ENCODE peak calls at places on chromosomes 3 and 15, in five cellular contexts. Q is Calu3, A is glutamatergic neuron, J is A549, L is HFFc6. C is an unnamed sample.

GRCh38 chr15:48861813-48862431 is 16.0 kb upstream of the EID1 start:
- DNase-seq in Q (peak), A (no peak), J (peak), L (peak), C (peak)

GRCh38 chr3:137349949-137350348 is 392.2 kb downstream of the IL20RB start:
- DNase-seq in Q (no peak), A (no peak), J (no peak), L (no peak), C (no peak)

GRCh38 chr3:4850211-4850927 is 128.9 kb upstream of the BHLHE40 start:
- DNase-seq in Q (no peak), A (no peak), J (no peak), L (no peak), C (no peak)

GRCh38 chr15:73956276-73957086 is 30.2 kb downstream of the LOXL1 start:
- DNase-seq in Q (peak), A (no peak), J (peak), L (peak), C (no peak)

GRCh38 chr3:142904639-142905441 is 16.0 kb upstream of the PCOLCE2 start:
- DNase-seq in Q (peak), A (no peak), J (peak), L (peak), C (no peak)

GRCh38 chr3:187919535-187919934 is 174.3 kb upstream of the BCL6 start:
- DNase-seq in Q (no peak), A (no peak), J (no peak), L (no peak), C (no peak)

GRCh38 chr15:92050220-92050898 is 196.9 kb downstream of the SLCO3A1 start:
- DNase-seq in Q (no peak), A (no peak), J (no peak), L (no peak), C (no peak)

GRCh38 chr15:86125775-86126174 is 46.1 kb downstream of the AGBL1 start:
- DNase-seq in Q (no peak), A (no peak), J (no peak), L (no peak), C (no peak)

GRCh38 chr15:92468987-92469386 is 75.3 kb downstream of the ST8SIA2 start:
- DNase-seq in Q (no peak), A (no peak), J (no peak), L (no peak), C (no peak)

GRCh38 chr3:196868297-196868661 is 559 bp downstream of the SENP5 start:
- DNase-seq in Q (peak), A (peak), J (no peak), L (no peak), C (peak)

GRCh38 chr3:53269888-53270880 is 14.4 kb upstream of the TKT start:
- DNase-seq in Q (peak), A (peak), J (peak), L (peak), C (peak)

GRCh38 chr15:36400936-36401585 is 178.4 kb upstream of the CDIN1 start:
- DNase-seq in Q (no peak), A (no peak), J (no peak), L (no peak), C (no peak)

GRCh38 chr15:35397027-35397426 is 148.9 kb downstream of the DPH6 start:
- DNase-seq in Q (no peak), A (no peak), J (no peak), L (no peak), C (no peak)

GRCh38 chr3:55592572-55592971 is 105.5 kb upstream of the WNT5A start:
- DNase-seq in Q (no peak), A (no peak), J (no peak), L (no peak), C (no peak)

GRCh38 chr3:174596447-174596982 is 262.6 kb upstream of the NAALADL2 start:
- DNase-seq in Q (no peak), A (no peak), J (no peak), L (no peak), C (no peak)

GRCh38 chr3:152382312-152383135 is 113.8 kb downstream of the MBNL1 start:
- DNase-seq in Q (no peak), A (no peak), J (no peak), L (no peak), C (no peak)

GRCh38 chr15:68207176-68207935 is 2.2 kb upstream of the CALML4 start:
- DNase-seq in Q (no peak), A (no peak), J (no peak), L (no peak), C (peak)

GRCh38 chr3:150887031-150887430 is 18.2 kb downstream of the MINDY4B start:
- DNase-seq in Q (no peak), A (no peak), J (no peak), L (no peak), C (no peak)

GRCh38 chr3:17894434-17895060 is 152.1 kb upstream of the TBC1D5 start:
- DNase-seq in Q (peak), A (peak), J (peak), L (peak), C (peak)

GRCh38 chr15:57923311-57923710 is 142.2 kb downstream of the ALDH1A2 start:
- DNase-seq in Q (no peak), A (no peak), J (no peak), L (no peak), C (no peak)

GRCh38 chr3:13353936-13354542 is 66.1 kb downstream of the NUP210 start:
- DNase-seq in Q (no peak), A (no peak), J (peak), L (no peak), C (no peak)
- TF ChIP-seq CTCF in Q (no peak), A (no peak), J (peak), L (peak), C (no peak)

DNA sequence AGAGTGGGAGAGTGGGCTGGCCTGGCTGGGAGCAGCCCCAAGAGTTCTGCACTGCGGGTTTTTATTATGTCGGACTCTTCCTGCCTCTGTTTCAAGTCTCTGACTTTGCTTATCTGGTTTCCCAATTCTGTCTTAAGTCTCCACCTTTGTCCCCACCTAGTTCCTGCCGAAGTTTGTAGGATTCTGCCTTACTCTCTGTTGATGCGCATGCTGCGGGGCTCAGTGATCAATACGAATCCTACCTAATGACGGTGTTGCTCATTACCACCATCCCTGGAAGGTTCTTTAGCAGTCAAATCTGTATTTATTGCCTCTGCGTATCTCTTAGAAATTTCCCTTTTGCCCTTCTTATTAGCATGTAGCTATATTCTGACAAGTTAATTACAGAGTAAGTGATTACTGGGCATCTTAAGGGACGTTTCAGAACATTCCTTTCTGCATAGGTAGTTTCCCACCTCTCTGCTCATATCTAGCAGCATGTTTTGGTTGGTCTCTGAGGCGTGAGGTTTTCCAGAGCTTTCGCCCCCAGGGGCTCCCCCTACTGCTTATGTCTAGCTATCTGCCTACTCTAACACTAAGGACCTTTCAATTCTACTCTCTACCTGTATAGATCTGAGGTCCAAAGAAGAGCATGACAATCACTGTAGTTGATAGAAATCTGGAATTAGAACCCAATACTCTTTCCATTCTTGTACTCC is 236.0 kb upstream of the EIF1B start:
- DNase-seq in Q (no peak), A (no peak), J (no peak), L (no peak), C (peak)
- TF ChIP-seq CTCF in Q (peak), A (no peak), J (no peak), L (peak), C (peak)

GRCh38 chr15:70215951-70216350 is 118.2 kb upstream of the TLE3 start:
- DNase-seq in Q (no peak), A (no peak), J (no peak), L (no peak), C (no peak)

GRCh38 chr15:70214941-70215635 is 117.4 kb upstream of the TLE3 start:
- DNase-seq in Q (no peak), A (no peak), J (no peak), L (no peak), C (no peak)

GRCh38 chr15:70213779-70214178 is 116.1 kb upstream of the TLE3 start:
- DNase-seq in Q (no peak), A (no peak), J (no peak), L (no peak), C (no peak)

GRCh38 chr15:70212963-70213315 is 115.2 kb upstream of the TLE3 start:
- DNase-seq in Q (no peak), A (no peak), J (no peak), L (no peak), C (no peak)

GRCh38 chr15:70214266-70214665 is 116.5 kb upstream of the TLE3 start:
- DNase-seq in Q (no peak), A (no peak), J (no peak), L (no peak), C (peak)
- TF ChIP-seq CTCF in Q (no peak), A (peak), J (no peak), L (peak), C (no peak)

GRCh38 chr15:25783607-25784131 is 79.5 kb downstream of the ATP10A start:
- DNase-seq in Q (no peak), A (peak), J (peak), L (peak), C (peak)
- TF ChIP-seq CTCF in Q (no peak), A (peak), J (peak), L (peak), C (peak)

DNA sequence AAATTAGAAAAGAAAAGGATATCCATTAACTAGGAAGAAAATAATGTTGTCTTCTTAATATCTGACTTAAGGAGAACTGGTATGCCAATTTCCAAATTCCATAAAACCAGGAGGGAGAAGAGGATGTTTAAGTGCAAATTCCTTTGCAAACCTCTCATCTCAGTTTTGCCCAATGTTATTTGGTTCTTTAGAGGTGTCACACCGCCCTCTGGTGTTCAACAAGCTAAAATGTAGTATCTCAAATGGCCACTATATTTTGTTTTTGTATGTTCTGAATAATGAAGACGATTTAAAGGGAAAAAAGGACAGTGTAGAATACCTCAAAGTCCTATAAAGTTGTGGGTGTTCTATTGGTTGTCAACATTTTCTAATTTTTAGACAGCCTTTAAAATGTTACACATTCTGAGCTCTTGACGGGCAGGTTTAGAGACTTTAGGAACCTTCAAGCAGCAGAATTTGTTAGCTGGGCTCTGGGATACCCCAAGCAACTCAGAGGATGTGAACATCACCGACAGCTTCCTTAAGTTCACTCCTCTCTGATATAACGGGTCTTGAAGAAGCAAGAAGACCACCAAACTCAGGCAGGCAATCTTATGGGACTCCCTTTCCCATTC is 458.3 kb downstream of the MFSD1 start:
- DNase-seq in Q (peak), A (peak), J (peak), L (peak), C (peak)
- TF ChIP-seq CTCF in Q (peak), A (peak), J (peak), L (peak), C (peak)

GRCh38 chr15:40929730-40930429 is 740 bp downstream of the DLL4 start:
- DNase-seq in Q (no peak), A (peak), J (peak), L (no peak), C (peak)
- TF ChIP-seq CTCF in Q (no peak), A (no peak), J (no peak), L (no peak), C (no peak)

GRCh38 chr15:26352909-26353308 is 420.0 kb downstream of the GABRB3 start:
- DNase-seq in Q (no peak), A (no peak), J (no peak), L (no peak), C (no peak)

GRCh38 chr15:26355671-26356070 is 417.2 kb downstream of the GABRB3 start:
- DNase-seq in Q (no peak), A (no peak), J (no peak), L (no peak), C (no peak)

GRCh38 chr15:26357653-26358052 is 415.2 kb downstream of the GABRB3 start:
- DNase-seq in Q (no peak), A (no peak), J (no peak), L (no peak), C (no peak)

GRCh38 chr15:26352406-26352805 is 420.5 kb downstream of the GABRB3 start:
- DNase-seq in Q (no peak), A (no peak), J (no peak), L (no peak), C (no peak)
- TF ChIP-seq CTCF in Q (no peak), A (no peak), J (no peak), L (no peak), C (no peak)

DNA sequence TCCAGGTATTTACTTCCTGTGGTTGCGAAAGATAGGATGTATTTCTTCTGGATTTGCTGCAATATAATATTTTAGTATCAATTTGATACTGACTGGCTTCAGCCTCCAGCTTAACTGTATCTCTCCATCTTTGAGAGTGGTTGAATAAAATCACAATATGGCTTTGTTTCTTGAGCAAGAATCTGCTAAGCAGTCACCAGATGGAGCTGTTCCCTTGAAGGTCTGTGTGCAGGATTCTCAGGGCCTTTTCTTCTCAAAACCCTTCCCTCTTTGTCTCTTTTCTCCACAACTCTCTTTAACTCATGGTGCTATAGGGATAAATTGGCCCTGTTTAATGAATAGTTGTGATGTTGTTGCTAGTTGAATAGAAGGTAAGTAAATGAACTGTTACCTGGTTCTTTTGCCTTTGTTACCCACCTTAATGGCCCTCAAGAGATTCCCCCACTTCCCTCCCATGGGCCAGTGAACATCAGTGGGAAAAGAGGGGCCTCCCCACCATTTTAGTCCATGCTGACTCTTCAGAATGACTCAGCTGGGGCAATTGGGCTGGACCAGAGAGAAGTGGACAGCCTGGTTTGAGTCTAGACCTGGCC is 34.8 kb upstream of the RAB6B start:
- DNase-seq in Q (peak), A (no peak), J (peak), L (peak), C (no peak)
- TF ChIP-seq CTCF in Q (peak), A (peak), J (peak), L (peak), C (peak)

GRCh38 chr3:38168151-38168987 is 3.0 kb downstream of the OXSR1 start:
- DNase-seq in Q (no peak), A (no peak), J (no peak), L (peak), C (no peak)

GRCh38 chr3:38164966-38165721 is at the start of gene OXSR1:
- DNase-seq in Q (peak), A (peak), J (peak), L (peak), C (peak)

GRCh38 chr3:38163117-38163870 is 2.0 kb upstream of the OXSR1 start:
- DNase-seq in Q (peak), A (no peak), J (peak), L (no peak), C (peak)

GRCh38 chr3:38165722-38166387 is 518 bp downstream of the OXSR1 start:
- DNase-seq in Q (no peak), A (peak), J (peak), L (peak), C (no peak)

GRCh38 chr3:38164136-38164965 is 986 bp upstream of the OXSR1 start:
- DNase-seq in Q (peak), A (no peak), J (no peak), L (no peak), C (no peak)
- TF ChIP-seq CTCF in Q (no peak), A (no peak), J (no peak), L (no peak), C (no peak)

GRCh38 chr15:79674124-79674465 is 222.7 kb downstream of the MTHFS start:
- DNase-seq in Q (no peak), A (no peak), J (no peak), L (no peak), C (no peak)

GRCh38 chr15:79678032-79678701 is 218.6 kb downstream of the MTHFS start:
- DNase-seq in Q (no peak), A (no peak), J (no peak), L (no peak), C (no peak)

GRCh38 chr15:79675982-79676381 is 220.8 kb downstream of the MTHFS start:
- DNase-seq in Q (no peak), A (no peak), J (no peak), L (no peak), C (no peak)

GRCh38 chr15:79676621-79677020 is 220.2 kb downstream of the MTHFS start:
- DNase-seq in Q (no peak), A (no peak), J (no peak), L (no peak), C (no peak)

GRCh38 chr15:79673416-79674123 is 223.2 kb downstream of the MTHFS start:
- DNase-seq in Q (no peak), A (no peak), J (peak), L (peak), C (no peak)
- TF ChIP-seq CTCF in Q (no peak), A (no peak), J (no peak), L (peak), C (no peak)